ENCODE peak calls at places on chromosomes 16 and 17, in five cellular contexts. Q, A, J, O and F are unnamed samples.

GRCh38 chr16:72983728-72984350 is 64.1 kb downstream of the ZFHX3 start:
- DNase-seq in Q (no peak), A (no peak), J (peak; percentile 86), O (peak; percentile 58), F (no peak)

GRCh38 chr17:37674511-37674910 is 31.3 kb upstream of the DDX52 start:
- DNase-seq in Q (no peak), A (no peak), J (no peak), O (no peak), F (no peak)

GRCh38 chr16:65224471-65224870 is 102.6 kb upstream of the CDH11 start:
- DNase-seq in Q (no peak), A (no peak), J (no peak), O (no peak), F (no peak)

GRCh38 chr17:49530118-49530517 is 35.0 kb downstream of the NGFR start:
- DNase-seq in Q (no peak), A (no peak), J (no peak), O (no peak), F (no peak)

GRCh38 chr17:61309857-61310256 is 89.8 kb upstream of the TBX2 start:
- DNase-seq in Q (no peak), A (no peak), J (no peak), O (no peak), F (no peak)

GRCh38 chr17:37786481-37786880 is 41.6 kb upstream of the HNF1B start:
- DNase-seq in Q (no peak), A (no peak), J (no peak), O (no peak), F (no peak)

GRCh38 chr17:83062818-83063671 is 16.4 kb upstream of the METRNL start:
- DNase-seq in Q (no peak), A (no peak), J (no peak), O (peak; percentile 60), F (peak; percentile 11)

GRCh38 chr16:287298-287811 is 4.4 kb downstream of the PDIA2 start:
- DNase-seq in Q (peak; percentile 34), A (no peak), J (no peak), O (no peak), F (no peak)

GRCh38 chr16:27123795-27124194 is 57.1 kb downstream of the C16orf82 start:
- DNase-seq in Q (no peak), A (no peak), J (no peak), O (no peak), F (no peak)

GRCh38 chr17:27428781-27429505 is 27.3 kb upstream of the KSR1 start:
- DNase-seq in Q (no peak), A (no peak), J (no peak), O (no peak), F (no peak)

GRCh38 chr17:73585583-73585982 is 58.7 kb downstream of the SDK2 start:
- DNase-seq in Q (no peak), A (no peak), J (no peak), O (no peak), F (no peak)

GRCh38 chr16:55495616-55496289 is 13.1 kb upstream of the LPCAT2 start:
- DNase-seq in Q (no peak), A (no peak), J (peak; percentile 68), O (peak; percentile 35), F (no peak)

GRCh38 chr17:80649200-80649644 is 104.6 kb downstream of the RPTOR start:
- DNase-seq in Q (no peak), A (no peak), J (no peak), O (no peak), F (no peak)

GRCh38 chr16:68427649-68428303 is 20.5 kb downstream of the SMPD3 start:
- DNase-seq in Q (no peak), A (no peak), J (no peak), O (no peak), F (no peak)

GRCh38 chr17:37064166-37064565 is 115.4 kb downstream of the AATF start:
- DNase-seq in Q (no peak), A (no peak), J (no peak), O (peak; percentile 28), F (no peak)

GRCh38 chr16:85200471-85201278 is 88.4 kb upstream of the CIBAR2 start:
- DNase-seq in Q (no peak), A (no peak), J (no peak), O (no peak), F (no peak)

GRCh38 chr17:3003401-3004149 is 59.8 kb downstream of the OR1D5 start:
- DNase-seq in Q (no peak), A (no peak), J (no peak), O (no peak), F (no peak)

GRCh38 chr16:89122322-89122831 is 28.7 kb downstream of the ACSF3 start:
- DNase-seq in Q (no peak), A (peak; percentile 91), J (peak; percentile 46), O (no peak), F (peak; percentile 81)

GRCh38 chr17:6153416-6153815 is 83.2 kb downstream of the WSCD1 start:
- DNase-seq in Q (no peak), A (no peak), J (no peak), O (no peak), F (no peak)

GRCh38 chr17:50675627-50676026 is 32.1 kb downstream of the ANKRD40 start:
- DNase-seq in Q (no peak), A (no peak), J (no peak), O (no peak), F (no peak)

GRCh38 chr17:69492410-69493071 is 78.0 kb downstream of the MAP2K6 start:
- DNase-seq in Q (no peak), A (no peak), J (no peak), O (no peak), F (no peak)

GRCh38 chr17:43995150-43995471 is 9.3 kb upstream of the NAGS start:
- DNase-seq in Q (no peak), A (no peak), J (no peak), O (no peak), F (no peak)

GRCh38 chr17:19415806-19416775 is 5.1 kb downstream of the RNF112 start:
- DNase-seq in Q (no peak), A (no peak), J (no peak), O (no peak), F (no peak)

GRCh38 chr17:76363107-76363801 is 9.5 kb upstream of the PRPSAP1 start:
- DNase-seq in Q (no peak), A (no peak), J (no peak), O (no peak), F (no peak)

GRCh38 chr17:58677204-58677880 is 14.5 kb downstream of the TEX14 start:
- DNase-seq in Q (no peak), A (no peak), J (no peak), O (no peak), F (no peak)

GRCh38 chr16:74700206-74701040 is at the start of gene MLKL:
- DNase-seq in Q (peak; percentile 62), A (peak; percentile 45), J (peak; percentile 29), O (peak; percentile 76), F (peak; percentile 72)

GRCh38 chr16:59478806-59479205 is 744.7 kb upstream of the GOT2 start:
- DNase-seq in Q (no peak), A (no peak), J (no peak), O (no peak), F (no peak)

GRCh38 chr16:12801511-12802042 is 2.1 kb downstream of the CPPED1 start:
- DNase-seq in Q (no peak), A (no peak), J (no peak), O (no peak), F (no peak)

GRCh38 chr17:48515925-48516900 is 14.6 kb downstream of the HOXB1 start:
- DNase-seq in Q (no peak), A (no peak), J (no peak), O (no peak), F (no peak)

GRCh38 chr17:38460082-38460715 is 31.9 kb downstream of the ARHGAP23 start:
- DNase-seq in Q (no peak), A (no peak), J (no peak), O (no peak), F (no peak)

DNA sequence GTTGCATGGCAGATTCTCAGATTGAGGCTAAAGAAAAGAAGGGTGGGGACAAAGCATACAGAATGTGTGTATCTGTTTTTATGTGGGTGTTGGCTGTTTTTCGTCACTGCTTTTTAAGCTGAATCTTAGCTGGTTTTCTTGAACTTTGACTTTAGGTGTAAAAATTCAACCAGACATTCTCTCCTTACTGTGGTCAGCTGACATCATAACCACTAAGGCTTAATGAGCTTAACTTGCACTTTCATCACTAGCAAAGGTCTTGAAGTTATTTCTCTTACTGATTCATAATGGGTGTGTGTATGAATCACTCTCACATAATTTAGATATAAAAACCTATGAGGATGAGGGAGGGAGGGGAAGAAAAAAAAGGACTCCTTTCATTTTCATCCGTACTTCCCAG is 4.0 kb upstream of the CDC6 start:
- DNase-seq in Q (no peak), A (no peak), J (no peak), O (no peak), F (peak; percentile 52)
- H3K27ac ChIP-seq in Q (no peak overlapping the region), A (peak overlapping the region; percentile 24), J (peak overlapping the region; percentile 29), O (peak overlapping the region; percentile 79), F (peak overlapping the region; percentile 16)

GRCh38 chr16:3999479-3999868 is 116.8 kb downstream of the ADCY9 start:
- DNase-seq in Q (peak; percentile 95), A (no peak), J (no peak), O (no peak), F (no peak)
- H3K4me3 ChIP-seq in Q (peak overlapping the region; percentile 24), A (no peak overlapping the region), J (no peak overlapping the region), O (no peak overlapping the region), F (no peak overlapping the region)

GRCh38 chr16:86569843-86570447 is 3.3 kb downstream of the FOXC2 start:
- DNase-seq in Q (no peak), A (no peak), J (no peak), O (no peak), F (no peak)
- H3K27ac ChIP-seq in Q (no peak overlapping the region), A (no peak overlapping the region), J (no peak overlapping the region), O (no peak overlapping the region), F (no peak overlapping the region)

GRCh38 chr16:25585526-25585925 is 106.2 kb upstream of the HS3ST4 start:
- DNase-seq in Q (no peak), A (no peak), J (no peak), O (no peak), F (no peak)
- H3K4me3 ChIP-seq in Q (no peak overlapping the region), A (no peak overlapping the region), J (no peak overlapping the region), O (no peak overlapping the region), F (no peak overlapping the region)